ENCODE peak calls at places on chromosomes 2 and 18, in seven cellular contexts. R is DMS153; C is endothelial cell; B is NCI-H748 treated with DMSO at 0.1 percent for 48 hours; X is foreskin fibroblast; L is activated naive CD8-positive, alpha-beta T cell treated with anti-CD3 and anti-CD28 coated beads for 36 hours; U is AG09319. A is an unnamed sample.

GRCh38 chr2:218255441-218255840 is 5.4 kb upstream of the GPBAR1 start:
- DNase-seq in U (no peak), B (no peak), L (no peak), C (no peak), R (no peak), X (no peak), A (no peak)

GRCh38 chr2:149166958-149167810 is 128.7 kb downstream of the LYPD6B start:
- DNase-seq in B (no peak), L (peak), C (no peak), U (no peak), R (no peak), X (no peak), A (peak)

GRCh38 chr2:159225025-159226016 is 61.2 kb downstream of the WDSUB1 start:
- DNase-seq in U (no peak), B (peak), R (no peak), C (no peak), X (no peak), L (no peak), A (no peak)

GRCh38 chr2:25521665-25522387 is 151.6 kb downstream of the DTNB start:
- DNase-seq in L (peak), C (peak), B (peak), R (peak), U (peak), X (peak), A (no peak)

GRCh38 chr2:171272039-171272438 is 111.3 kb upstream of the TLK1 start:
- DNase-seq in B (no peak), X (peak), U (peak), L (no peak), R (no peak), C (no peak), A (peak)

GRCh38 chr2:196702641-196703040 is 63.1 kb downstream of the CCDC150 start:
- DNase-seq in B (no peak), C (no peak), U (no peak), L (no peak), X (no peak), R (no peak), A (no peak)

GRCh38 chr18:57301573-57302230 is 50.7 kb upstream of the ST8SIA3 start:
- DNase-seq in U (no peak), L (no peak), C (no peak), B (no peak), R (no peak), X (no peak), A (no peak)

GRCh38 chr18:79928563-79928960 is 22.9 kb downstream of the SLC66A2 start:
- DNase-seq in L (no peak), C (no peak), U (no peak), X (no peak), R (no peak), B (no peak), A (no peak)

GRCh38 chr2:151289972-151290335 is 486 bp upstream of the NMI start:
- DNase-seq in U (peak), C (no peak), R (no peak), L (no peak), B (no peak), X (peak), A (no peak)

GRCh38 chr2:124533226-124533954 is 508.3 kb downstream of the CNTNAP5 start:
- DNase-seq in X (no peak), B (no peak), R (no peak), C (no peak), L (no peak), U (no peak), A (no peak)

GRCh38 chr18:45449761-45450227 is 165.5 kb upstream of the SLC14A2 start:
- DNase-seq in R (peak), U (peak), L (no peak), B (no peak), C (no peak), X (peak), A (no peak)

GRCh38 chr2:113225505-113226259 is 51.9 kb downstream of the PSD4 start:
- DNase-seq in X (no peak), B (peak), R (peak), U (no peak), L (no peak), C (no peak), A (no peak)

GRCh38 chr18:39732918-39733317 is 2167.3 kb upstream of the CELF4 start:
- DNase-seq in U (no peak), B (no peak), C (no peak), R (no peak), L (no peak), X (no peak), A (no peak)

GRCh38 chr2:173760553-173760952 is 204.6 kb downstream of the SP3 start:
- DNase-seq in C (no peak), B (no peak), L (no peak), U (no peak), R (no peak), X (no peak), A (no peak)

GRCh38 chr18:34492652-34493051 is 217.4 kb upstream of the DTNA start:
- DNase-seq in R (peak), L (no peak), B (peak), C (no peak), X (no peak), U (no peak), A (no peak)

GRCh38 chr18:46281185-46282176 is 177.3 kb downstream of the HAUS1 start:
- DNase-seq in L (peak), C (peak), X (peak), R (peak), U (peak), B (peak), A (no peak)

GRCh38 chr2:47076586-47077441 is 78.3 kb downstream of the STPG4 start:
- DNase-seq in U (peak), C (no peak), R (no peak), B (no peak), X (peak), L (no peak), A (no peak)

GRCh38 chr2:95336408-95336807 is 39.3 kb downstream of the KCNIP3 start:
- DNase-seq in X (no peak), C (no peak), R (no peak), U (no peak), B (no peak), L (no peak), A (no peak)

GRCh38 chr18:45164551-45164950 is 450.7 kb upstream of the SLC14A2 start:
- DNase-seq in R (no peak), L (no peak), U (peak), X (peak), B (no peak), C (no peak), A (no peak)

GRCh38 chr2:28036307-28036706 is 145.8 kb downstream of the BABAM2 start:
- DNase-seq in B (no peak), X (peak), L (no peak), U (no peak), C (no peak), R (no peak), A (no peak)

GRCh38 chr2:176063958-176064357 is 19.8 kb downstream of the EVX2 start:
- DNase-seq in X (no peak), L (no peak), U (no peak), B (peak), C (no peak), R (peak), A (no peak)

GRCh38 chr2:187615364-187615763 is 61.1 kb upstream of the TFPI start:
- DNase-seq in L (no peak), R (no peak), U (no peak), C (no peak), X (no peak), B (no peak), A (no peak)

GRCh38 chr2:176130917-176131616 is 1.6 kb downstream of the HOXD8 start:
- DNase-seq in R (no peak), C (no peak), X (no peak), B (no peak), L (no peak), U (no peak), A (no peak)

GRCh38 chr18:10797882-10798281 is 272.1 kb downstream of the NAPG start:
- DNase-seq in L (no peak), X (no peak), U (no peak), C (no peak), B (no peak), R (no peak), A (no peak)

GRCh38 chr2:19371996-19372582 is 13.7 kb upstream of the OSR1 start:
- DNase-seq in U (no peak), L (no peak), X (no peak), C (no peak), B (no peak), R (no peak), A (no peak)

GRCh38 chr2:176729706-176730569 is 460.7 kb downstream of the MTX2 start:
- DNase-seq in R (peak), C (no peak), X (no peak), B (no peak), L (no peak), U (no peak), A (no peak)

GRCh38 chr2:6824962-6825361 is 40.7 kb downstream of the CMPK2 start:
- DNase-seq in U (peak), C (no peak), X (peak), B (no peak), R (no peak), L (no peak), A (no peak)

GRCh38 chr2:195601361-195601760 is 55.7 kb upstream of the SLC39A10 start:
- DNase-seq in B (no peak), L (no peak), X (no peak), U (no peak), C (no peak), R (no peak), A (no peak)

GRCh38 chr2:199660167-199660566 is 190.8 kb downstream of the FTCDNL1 start:
- DNase-seq in R (no peak), L (no peak), U (no peak), C (no peak), B (no peak), X (no peak), A (no peak)

GRCh38 chr2:206993964-206994363 is 54.6 kb downstream of the CPO start:
- DNase-seq in B (no peak), L (no peak), R (no peak), X (peak), C (no peak), U (no peak), A (no peak)

GRCh38 chr2:18455256-18455862 is 105.1 kb downstream of the RDH14 start:
- DNase-seq in B (no peak), C (peak), L (no peak), R (no peak), U (peak), X (peak), A (no peak)

GRCh38 chr2:28681216-28681981 is 70.2 kb upstream of the PPP1CB start:
- DNase-seq in U (no peak), X (no peak), L (peak), C (no peak), B (no peak), R (no peak), A (no peak)